ENCODE peak calls at places on chromosomes 16 and 17, in five cellular contexts. I, E, M, W and R are unnamed samples.

GRCh38 chr17:29663155-29663554 is 40.4 kb upstream of the CORO6 start:
- DNase-seq in W (no peak), I (no peak), M (no peak), E (no peak), R (no peak)

GRCh38 chr16:4713663-4714501 is 20.2 kb downstream of the ANKS3 start:
- DNase-seq in W (no peak), E (no peak), I (no peak), M (no peak), R (no peak)

GRCh38 chr16:77063617-77064016 is 127.4 kb upstream of the MON1B start:
- DNase-seq in E (no peak), W (no peak), M (no peak), I (no peak), R (no peak)

GRCh38 chr16:28292731-28293588 is 635 bp downstream of the SBK1 start:
- DNase-seq in I (peak), W (no peak), M (no peak), E (no peak), R (no peak)

GRCh38 chr16:53561101-53561888 is 58.3 kb upstream of the AKTIP start:
- DNase-seq in W (no peak), E (no peak), I (no peak), M (no peak), R (no peak)

GRCh38 chr17:7221281-7222092 is 1.7 kb downstream of the ACADVL start:
- DNase-seq in E (no peak), I (peak), W (no peak), M (no peak), R (no peak)

GRCh38 chr16:89953671-89954406 is 5.3 kb downstream of the DEF8 start:
- DNase-seq in E (no peak), M (no peak), I (no peak), W (no peak), R (no peak)

GRCh38 chr17:7579001-7579838 is at the start of gene CD68:
- DNase-seq in I (peak), W (peak), E (peak), M (peak), R (peak)

GRCh38 chr17:78822552-78822951 is 18.1 kb downstream of the USP36 start:
- DNase-seq in I (no peak), W (no peak), E (peak), M (peak), R (peak)

DNA sequence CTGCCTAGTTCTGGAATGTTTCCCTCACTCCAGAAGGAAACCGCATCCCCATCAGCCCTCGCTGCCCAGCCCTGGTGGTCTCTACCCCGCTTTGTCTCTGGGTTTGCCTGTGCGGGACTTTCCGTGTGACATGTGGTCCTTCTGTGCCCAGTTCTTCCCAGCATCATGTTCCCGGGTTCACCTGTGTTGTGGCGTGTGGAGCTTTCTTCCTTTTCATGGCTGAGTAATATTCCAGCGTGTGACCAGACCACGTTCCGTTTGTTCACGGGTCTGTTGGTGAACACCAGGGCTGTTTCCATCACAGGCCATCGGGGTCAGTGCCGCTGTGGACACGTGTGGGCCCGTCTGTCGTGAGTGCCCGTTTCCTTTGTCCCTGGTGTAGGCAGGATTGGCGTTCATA is 32.1 kb downstream of the CACNA1H start:
- DNase-seq in E (no peak), I (no peak), M (no peak), W (no peak), R (no peak)
- TF ChIP-seq CTCF in E (no peak), I (no peak), M (no peak), W (no peak), R (no peak)

GRCh38 chr16:85026696-85027095 is 899 bp upstream of the KIAA0513 start:
- DNase-seq in M (no peak), E (no peak), W (no peak), I (no peak), R (no peak)

GRCh38 chr16:85028638-85029412 is 1.2 kb downstream of the KIAA0513 start:
- DNase-seq in E (peak), M (no peak), W (no peak), I (peak), R (peak)

GRCh38 chr16:85025781-85026653 is 1.6 kb upstream of the KIAA0513 start:
- DNase-seq in I (no peak), M (no peak), W (no peak), E (no peak), R (no peak)

GRCh38 chr16:85027968-85028637 is 508 bp downstream of the KIAA0513 start:
- DNase-seq in W (no peak), M (no peak), E (no peak), I (no peak), R (no peak)

GRCh38 chr16:85027349-85027967 is at the start of gene KIAA0513:
- DNase-seq in M (peak), E (peak), W (peak), I (peak), R (peak)
- H3K4me3 ChIP-seq in M (peak), E (peak), W (peak), I (peak), R (peak)

DNA sequence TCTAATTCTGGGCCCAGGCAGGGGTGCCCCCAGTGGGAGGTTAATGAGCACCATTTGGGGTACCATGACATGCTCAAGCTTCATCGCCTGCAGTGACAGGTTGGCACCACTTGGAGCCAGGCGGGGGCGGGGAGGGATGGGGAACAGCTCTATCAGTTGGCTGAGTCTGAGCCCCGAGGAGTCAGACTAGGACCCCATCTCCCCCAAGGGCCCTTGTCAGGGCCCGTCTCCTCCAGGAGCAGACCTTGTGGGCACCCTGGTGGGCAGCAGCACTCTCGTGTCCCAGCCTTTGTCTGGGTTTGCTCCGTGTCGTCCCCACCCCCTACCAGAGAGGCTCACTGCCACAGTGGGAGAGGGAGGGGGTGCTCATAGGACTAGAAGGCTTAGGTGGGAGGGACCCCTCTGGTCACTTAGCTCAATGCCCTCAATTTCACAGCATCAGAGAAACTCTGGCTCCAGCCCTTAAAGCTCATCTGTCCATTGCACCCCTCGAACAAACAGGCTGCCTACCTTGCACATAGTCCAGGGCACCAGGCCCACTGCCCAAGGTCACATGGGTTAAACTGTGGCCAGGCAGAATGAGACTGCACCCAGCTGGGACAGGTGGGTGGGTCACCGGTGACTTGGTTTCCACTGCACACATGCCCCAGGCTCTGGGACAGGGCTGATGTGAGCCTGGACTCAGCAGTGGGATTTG is 4.1 kb downstream of the PPP1R9B start:
- DNase-seq in E (no peak), M (no peak), W (no peak), I (no peak), R (no peak)
- TF ChIP-seq CTCF in E (no peak), M (peak), W (peak), I (no peak), R (peak)

DNA sequence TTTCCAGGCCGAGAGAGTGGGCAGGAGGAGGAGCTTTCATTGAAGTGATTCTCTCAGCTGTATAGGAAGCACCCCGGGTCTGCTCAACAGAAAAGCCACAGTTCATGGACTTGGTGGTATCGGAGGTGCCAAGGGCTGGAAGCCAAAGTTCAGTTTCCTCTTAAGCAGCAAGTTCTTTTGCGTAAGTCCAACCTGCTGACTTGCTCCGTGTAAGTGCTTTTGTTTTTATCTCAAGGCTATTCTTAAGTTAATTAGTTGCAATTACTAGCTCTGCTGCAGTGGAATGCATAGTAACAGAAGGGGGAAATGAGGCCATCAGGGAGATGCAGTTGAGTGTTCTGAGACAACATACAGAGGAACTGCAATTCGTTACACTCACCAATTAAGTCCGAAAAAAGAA is 44.6 kb downstream of the SMIM36 start:
- DNase-seq in M (no peak), E (no peak), I (no peak), W (no peak), R (no peak)
- H3K4me3 ChIP-seq in M (no peak), E (no peak), I (no peak), W (no peak), R (no peak)

GRCh38 chr17:57084802-57085447 is at the start of gene AKAP1:
- DNase-seq in W (peak), M (peak), E (peak), I (peak), R (peak)

GRCh38 chr17:57084361-57084801 is 665 bp upstream of the AKAP1 start:
- DNase-seq in E (no peak), M (no peak), W (no peak), I (no peak), R (no peak)

GRCh38 chr17:57086069-57086930 is 1.3 kb downstream of the AKAP1 start:
- DNase-seq in I (peak), E (peak), M (no peak), W (no peak), R (no peak)

GRCh38 chr17:57088298-57088697 is 3.3 kb downstream of the AKAP1 start:
- DNase-seq in W (no peak), E (no peak), M (no peak), I (no peak), R (no peak)

GRCh38 chr17:57085448-57086068 is 512 bp downstream of the AKAP1 start:
- DNase-seq in M (no peak), I (peak), W (peak), E (peak), R (peak)
- TF ChIP-seq CTCF in M (peak), I (no peak), W (no peak), E (no peak), R (peak)

GRCh38 chr16:886802-887731 is 83.7 kb downstream of the LMF1 start:
- DNase-seq in I (no peak), E (no peak), W (no peak), M (no peak), R (no peak)
- H3K4me3 ChIP-seq in I (no peak), E (no peak), W (no peak), M (no peak), R (no peak)